ENCODE peak calls at places on chromosomes 1 and 21, in six cellular contexts. X, I, H, C, N and K are unnamed samples. For H3K4me1, the result is how much of the 10 kb centered on the place peaks cover.

GRCh38 chr1:214574598-214575411 is 23.4 kb upstream of the PTPN14 start:
- DNase-seq in C (no peak), N (peak), X (no peak), I (no peak), H (no peak), K (no peak)

GRCh38 chr21:14382486-14382834 is 486 bp downstream of the HSPA13 start:
- DNase-seq in H (peak), I (no peak), N (peak), C (peak), X (peak), K (peak)

GRCh38 chr1:55682198-55682597 is 467.0 kb upstream of the USP24 start:
- DNase-seq in C (no peak), H (no peak), I (no peak), N (no peak), X (no peak), K (no peak)

GRCh38 chr21:41503331-41503730 is 4.6 kb downstream of the TMPRSS2 start:
- DNase-seq in C (no peak), H (no peak), N (no peak), X (no peak), I (no peak), K (no peak)

GRCh38 chr1:62198069-62198780 is 3.6 kb downstream of the L1TD1 start:
- DNase-seq in N (no peak), H (no peak), X (no peak), I (no peak), C (no peak), K (no peak)

GRCh38 chr1:14602131-14602530 is 3.6 kb downstream of the KAZN start:
- DNase-seq in H (peak), C (no peak), N (peak), I (no peak), X (peak), K (no peak)

GRCh38 chr1:186183970-186184628 is 191.0 kb downstream of the TPR start:
- DNase-seq in N (peak), H (no peak), I (no peak), C (no peak), X (no peak), K (peak)

GRCh38 chr1:114353233-114353632 is 157.8 kb downstream of the TRIM33 start:
- DNase-seq in I (no peak), N (peak), C (peak), X (peak), H (peak), K (peak)

GRCh38 chr1:39754906-39755504 is 16.1 kb downstream of the OXCT2 start:
- DNase-seq in X (no peak), H (no peak), I (no peak), N (no peak), C (no peak), K (no peak)

GRCh38 chr1:17370618-17371017 is 1.4 kb upstream of the PADI6 start:
- DNase-seq in C (no peak), H (no peak), N (no peak), I (no peak), X (no peak), K (no peak)

GRCh38 chr21:44527983-44528633 is 11.9 kb downstream of the KRTAP10-1 start:
- DNase-seq in H (peak), N (no peak), X (no peak), I (no peak), C (peak), K (no peak)

GRCh38 chr1:7485086-7485780 is 285.9 kb upstream of the VAMP3 start:
- DNase-seq in C (no peak), I (no peak), X (no peak), H (no peak), N (no peak), K (no peak)

GRCh38 chr21:41952568-41953248 is 1.1 kb downstream of the C2CD2 start:
- DNase-seq in X (no peak), C (no peak), N (no peak), H (no peak), I (no peak), K (peak)

GRCh38 chr1:166974647-166975345 is 544 bp downstream of the ILDR2 start:
- DNase-seq in C (no peak), X (no peak), N (no peak), I (no peak), H (no peak), K (no peak)

GRCh38 chr21:39016740-39017315 is 166.4 kb downstream of the PSMG1 start:
- DNase-seq in I (no peak), N (no peak), X (no peak), C (no peak), H (no peak), K (no peak)

GRCh38 chr1:67429011-67429527 is 1.1 kb downstream of the SERBP1 start:
- DNase-seq in N (peak), X (no peak), H (no peak), I (no peak), C (no peak), K (peak)

GRCh38 chr1:174021611-174022079 is 512 bp downstream of the RC3H1 start:
- DNase-seq in X (peak), I (peak), C (peak), H (peak), N (peak), K (peak)

GRCh38 chr1:22804333-22804906 is 93.8 kb downstream of the EPHB2 start:
- DNase-seq in C (no peak), X (no peak), H (no peak), I (no peak), N (peak), K (no peak)

GRCh38 chr1:200108659-200109058 is 81.1 kb downstream of the NR5A2 start:
- DNase-seq in X (no peak), I (no peak), N (no peak), H (no peak), C (no peak), K (no peak)

DNA sequence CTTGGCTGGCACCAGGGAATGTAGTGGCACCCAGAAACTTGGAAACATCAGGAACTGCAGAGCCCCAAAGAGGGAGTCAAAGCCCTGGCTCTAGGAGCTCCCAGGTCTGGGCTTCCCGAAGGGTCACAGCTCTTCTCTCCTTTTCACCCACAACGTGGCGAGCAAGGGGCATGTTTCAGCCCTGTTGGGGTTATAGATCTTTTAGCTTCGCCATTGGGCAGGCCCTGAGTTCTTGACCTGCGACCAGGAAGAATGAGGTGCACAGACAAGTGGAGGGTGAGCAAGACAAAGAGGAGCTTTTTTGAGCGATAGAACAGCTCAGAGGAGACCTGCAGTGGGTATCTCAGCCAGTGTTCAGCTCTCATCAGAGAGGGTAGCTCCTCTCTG is 23.6 kb upstream of the LRRC8C start:
- DNase-seq in C (no peak), H (no peak), I (no peak), X (no peak), N (no peak), K (no peak)
- H3K4me1 ChIP-seq in C (under half), H (under half), I (half or more), X (under half), N (under half), K (under half)

DNA sequence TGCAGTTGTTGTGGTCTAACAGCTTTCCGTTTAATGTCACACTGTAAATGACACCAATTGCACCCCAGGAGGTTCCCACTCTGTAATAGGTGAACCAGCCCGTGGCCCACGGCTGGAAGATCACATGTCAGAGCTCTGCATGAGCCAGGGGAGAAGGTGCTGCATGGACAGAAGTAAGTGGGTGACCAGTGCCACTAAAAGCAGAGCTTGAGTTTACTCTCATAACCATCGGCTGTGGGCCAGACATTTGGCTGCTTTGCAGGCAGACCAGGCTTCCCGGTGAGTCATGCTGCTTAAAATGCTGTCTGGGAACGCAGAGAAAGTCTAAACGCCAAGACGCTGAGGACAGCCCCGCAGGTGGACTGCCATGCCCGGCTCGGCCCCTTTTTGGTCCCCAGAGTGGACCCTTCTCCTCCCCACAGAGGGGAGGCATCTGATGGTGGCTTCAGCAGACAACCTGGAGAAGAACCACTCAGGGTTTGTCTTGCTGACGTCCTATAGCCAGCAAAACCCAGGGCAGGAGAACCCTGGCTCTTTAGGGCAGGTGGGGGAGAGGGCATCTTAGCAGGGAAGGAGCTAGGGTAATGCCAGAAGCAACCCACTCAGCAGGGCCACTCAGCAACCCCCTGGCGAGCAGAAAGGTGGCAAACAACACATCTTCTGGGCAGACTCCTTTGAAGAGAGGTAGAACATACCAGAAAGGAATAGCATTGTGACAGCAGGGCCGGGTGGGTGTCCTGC is 7.3 kb downstream of the KIAA2013 start:
- DNase-seq in I (no peak), N (peak), X (no peak), C (no peak), H (peak), K (no peak)
- H3K4me1 ChIP-seq in I (under half), N (under half), X (under half), C (under half), H (under half), K (under half)

GRCh38 chr1:202577381-202577780 is 132.9 kb downstream of the SYT2 start:
- DNase-seq in N (peak), C (no peak), H (no peak), X (no peak), I (no peak), K (peak)
- H3K4me1 ChIP-seq in N (half or more), C (under half), H (under half), X (under half), I (under half), K (half or more)

GRCh38 chr1:150567341-150567716 is 12.1 kb downstream of the MCL1 start:
- DNase-seq in C (no peak), X (no peak), I (no peak), H (no peak), N (peak), K (no peak)
- H3K4me1 ChIP-seq in C (under half), X (half or more), I (half or more), H (half or more), N (half or more), K (under half)

GRCh38 chr1:85464497-85465098 is 361 bp downstream of the DDAH1 start:
- DNase-seq in X (peak), H (peak), C (peak), N (peak), I (no peak), K (peak)
- H3K4me1 ChIP-seq in X (under half), H (under half), C (under half), N (under half), I (under half), K (under half)

GRCh38 chr1:46180082-46180616 is 3.9 kb upstream of the P3R3URF start:
- DNase-seq in I (no peak), C (peak), N (no peak), H (peak), X (no peak), K (no peak)
- H3K4me1 ChIP-seq in I (under half), C (under half), N (under half), H (under half), X (under half), K (under half)